ENCODE peak calls at places on chromosomes 1 and 21, in nine cellular contexts. One of them, this sample, is unnamed.

GRCh38 chr21:43884012-43884860 is 19.2 kb downstream of the AGPAT3 start:
- DNase-seq in spleen: peak; percentile 57
- DNase-seq in stomach: peak; percentile 61
- DNase-seq in tibial nerve: no peak
- DNase-seq in IMR-90: no peak
- DNase-seq in sigmoid colon: no peak
- DNase-seq in ovary: no peak
- DNase-seq in breast epithelium: peak; percentile 50
- DNase-seq in A549: peak; percentile 20
- DNase-seq in this sample: no peak

GRCh38 chr1:24639094-24639493 is 4.0 kb upstream of the SRRM1 start:
- DNase-seq in breast epithelium: no peak
- DNase-seq in spleen: no peak
- DNase-seq in stomach: no peak
- DNase-seq in ovary: no peak
- DNase-seq in IMR-90: no peak
- DNase-seq in sigmoid colon: no peak
- DNase-seq in tibial nerve: no peak
- DNase-seq in A549: no peak
- DNase-seq in this sample: no peak

GRCh38 chr1:180157576-180158057 is 2.9 kb downstream of the QSOX1 start:
- DNase-seq in breast epithelium: no peak
- DNase-seq in stomach: peak; percentile 68
- DNase-seq in sigmoid colon: no peak
- DNase-seq in IMR-90: no peak
- DNase-seq in ovary: no peak
- DNase-seq in tibial nerve: no peak
- DNase-seq in A549: no peak
- DNase-seq in spleen: no peak
- DNase-seq in this sample: no peak

GRCh38 chr1:156750932-156751723 is at the start of gene HDGF:
- DNase-seq in A549: peak; percentile 35
- DNase-seq in IMR-90: no peak
- DNase-seq in tibial nerve: peak; percentile 32
- DNase-seq in stomach: peak; percentile 48
- DNase-seq in sigmoid colon: peak; percentile 85
- DNase-seq in spleen: peak; percentile 92
- DNase-seq in ovary: peak; percentile 74
- DNase-seq in breast epithelium: peak; percentile 55
- DNase-seq in this sample: no peak

GRCh38 chr1:39623053-39623452 is 16.4 kb downstream of the HEYL start:
- DNase-seq in stomach: no peak
- DNase-seq in sigmoid colon: no peak
- DNase-seq in spleen: no peak
- DNase-seq in tibial nerve: no peak
- DNase-seq in IMR-90: no peak
- DNase-seq in A549: no peak
- DNase-seq in breast epithelium: no peak
- DNase-seq in ovary: no peak
- DNase-seq in this sample: no peak

GRCh38 chr21:36643374-36644250 is 55.3 kb upstream of the SIM2 start:
- DNase-seq in spleen: no peak
- DNase-seq in breast epithelium: no peak
- DNase-seq in ovary: no peak
- DNase-seq in IMR-90: no peak
- DNase-seq in stomach: no peak
- DNase-seq in tibial nerve: no peak
- DNase-seq in A549: no peak
- DNase-seq in sigmoid colon: no peak
- DNase-seq in this sample: no peak

GRCh38 chr1:41791667-41792484 is 126.8 kb downstream of the HIVEP3 start:
- DNase-seq in tibial nerve: no peak
- DNase-seq in spleen: no peak
- DNase-seq in ovary: no peak
- DNase-seq in stomach: no peak
- DNase-seq in breast epithelium: no peak
- DNase-seq in A549: no peak
- DNase-seq in IMR-90: no peak
- DNase-seq in sigmoid colon: no peak
- DNase-seq in this sample: no peak

GRCh38 chr1:31771891-31772668 is 7.9 kb upstream of the ADGRB2 start:
- DNase-seq in stomach: no peak
- DNase-seq in IMR-90: peak; percentile 27
- DNase-seq in A549: no peak
- DNase-seq in breast epithelium: no peak
- DNase-seq in ovary: no peak
- DNase-seq in spleen: no peak
- DNase-seq in sigmoid colon: no peak
- DNase-seq in tibial nerve: no peak
- DNase-seq in this sample: no peak

GRCh38 chr1:10625554-10625953 is 150.8 kb downstream of the PEX14 start:
- DNase-seq in breast epithelium: no peak
- DNase-seq in A549: no peak
- DNase-seq in sigmoid colon: peak; percentile 52
- DNase-seq in IMR-90: no peak
- DNase-seq in spleen: peak; percentile 33
- DNase-seq in ovary: no peak
- DNase-seq in tibial nerve: no peak
- DNase-seq in stomach: no peak
- DNase-seq in this sample: no peak

GRCh38 chr1:10625076-10625475 is 150.3 kb downstream of the PEX14 start:
- DNase-seq in stomach: no peak
- DNase-seq in ovary: no peak
- DNase-seq in A549: no peak
- DNase-seq in breast epithelium: no peak
- DNase-seq in tibial nerve: no peak
- DNase-seq in IMR-90: no peak
- DNase-seq in spleen: peak; percentile 38
- DNase-seq in sigmoid colon: peak; percentile 40
- DNase-seq in this sample: no peak

GRCh38 chr1:10626011-10626731 is 151.4 kb downstream of the PEX14 start:
- DNase-seq in IMR-90: no peak
- DNase-seq in sigmoid colon: peak; percentile 48
- DNase-seq in tibial nerve: no peak
- DNase-seq in breast epithelium: no peak
- DNase-seq in spleen: peak; percentile 46
- DNase-seq in A549: no peak
- DNase-seq in stomach: no peak
- DNase-seq in ovary: no peak
- DNase-seq in this sample: no peak

GRCh38 chr1:10628685-10629084 is 153.9 kb downstream of the PEX14 start:
- DNase-seq in spleen: no peak
- DNase-seq in ovary: peak; percentile 71
- DNase-seq in stomach: peak; percentile 93
- DNase-seq in tibial nerve: peak; percentile 55
- DNase-seq in breast epithelium: peak; percentile 64
- DNase-seq in A549: no peak
- DNase-seq in IMR-90: peak; percentile 40
- DNase-seq in sigmoid colon: peak; percentile 88
- DNase-seq in this sample: no peak

DNA sequence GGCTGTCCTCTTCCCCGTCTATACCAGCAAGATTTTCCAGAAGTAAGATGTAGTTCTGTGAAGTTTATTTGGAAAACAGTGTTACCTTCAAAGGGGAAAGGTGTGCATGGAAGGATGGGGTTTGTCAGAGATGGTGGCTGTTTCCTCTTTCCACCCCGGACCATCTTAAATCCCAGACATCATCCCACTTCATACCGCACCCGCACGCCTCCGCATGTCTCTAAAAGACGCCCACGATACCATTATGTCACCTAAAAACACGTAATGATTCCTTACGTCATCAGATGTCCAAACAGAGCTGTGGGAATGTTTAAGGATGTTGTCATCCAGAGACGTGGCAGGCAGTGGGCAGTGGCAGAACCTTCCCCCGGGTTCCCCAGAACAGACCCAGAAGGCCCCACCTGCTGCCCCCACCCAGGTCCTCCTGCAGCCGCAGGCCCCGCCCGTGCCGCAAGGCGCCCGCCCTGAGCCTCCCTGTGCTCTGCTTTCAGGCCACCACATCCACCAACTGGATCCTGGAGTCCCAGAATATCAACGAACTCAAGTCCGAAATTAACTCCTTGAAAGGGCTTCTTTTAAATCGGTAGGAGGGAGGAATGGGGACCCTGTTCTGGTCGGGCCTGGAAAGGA is 152.1 kb downstream of the PEX14 start:
- DNase-seq in stomach: no peak
- DNase-seq in IMR-90: peak; percentile 6
- DNase-seq in breast epithelium: no peak
- DNase-seq in sigmoid colon: peak; percentile 45
- DNase-seq in tibial nerve: no peak
- DNase-seq in spleen: peak; percentile 56
- DNase-seq in ovary: no peak
- DNase-seq in A549: no peak
- DNase-seq in this sample: no peak
- TF ChIP-seq CTCF in stomach: no peak
- TF ChIP-seq CTCF in IMR-90: no peak
- TF ChIP-seq CTCF in breast epithelium: no peak
- TF ChIP-seq CTCF in sigmoid colon: no peak
- TF ChIP-seq CTCF in tibial nerve: no peak
- TF ChIP-seq CTCF in spleen: no peak
- TF ChIP-seq CTCF in ovary: no peak
- TF ChIP-seq CTCF in A549: no peak
- TF ChIP-seq CTCF in this sample: no peak

GRCh38 chr1:63921357-63921756 is 147.5 kb downstream of the ROR1 start:
- DNase-seq in stomach: peak; percentile 36
- DNase-seq in breast epithelium: no peak
- DNase-seq in sigmoid colon: no peak
- DNase-seq in ovary: no peak
- DNase-seq in spleen: no peak
- DNase-seq in A549: no peak
- DNase-seq in IMR-90: no peak
- DNase-seq in tibial nerve: no peak
- DNase-seq in this sample: no peak

GRCh38 chr1:63920154-63921117 is 146.6 kb downstream of the ROR1 start:
- DNase-seq in stomach: no peak
- DNase-seq in breast epithelium: no peak
- DNase-seq in IMR-90: peak; percentile 89
- DNase-seq in sigmoid colon: no peak
- DNase-seq in spleen: no peak
- DNase-seq in tibial nerve: no peak
- DNase-seq in ovary: no peak
- DNase-seq in A549: peak; percentile 80
- DNase-seq in this sample: no peak

GRCh38 chr1:63917571-63918394 is 144.0 kb downstream of the ROR1 start:
- DNase-seq in IMR-90: peak; percentile 21
- DNase-seq in breast epithelium: no peak
- DNase-seq in sigmoid colon: no peak
- DNase-seq in spleen: no peak
- DNase-seq in ovary: no peak
- DNase-seq in stomach: no peak
- DNase-seq in tibial nerve: no peak
- DNase-seq in A549: peak; percentile 51
- DNase-seq in this sample: no peak

GRCh38 chr1:63916485-63917360 is 142.9 kb downstream of the ROR1 start:
- DNase-seq in stomach: peak; percentile 55
- DNase-seq in breast epithelium: no peak
- DNase-seq in sigmoid colon: no peak
- DNase-seq in tibial nerve: no peak
- DNase-seq in spleen: no peak
- DNase-seq in A549: no peak
- DNase-seq in IMR-90: no peak
- DNase-seq in ovary: no peak
- DNase-seq in this sample: no peak

DNA sequence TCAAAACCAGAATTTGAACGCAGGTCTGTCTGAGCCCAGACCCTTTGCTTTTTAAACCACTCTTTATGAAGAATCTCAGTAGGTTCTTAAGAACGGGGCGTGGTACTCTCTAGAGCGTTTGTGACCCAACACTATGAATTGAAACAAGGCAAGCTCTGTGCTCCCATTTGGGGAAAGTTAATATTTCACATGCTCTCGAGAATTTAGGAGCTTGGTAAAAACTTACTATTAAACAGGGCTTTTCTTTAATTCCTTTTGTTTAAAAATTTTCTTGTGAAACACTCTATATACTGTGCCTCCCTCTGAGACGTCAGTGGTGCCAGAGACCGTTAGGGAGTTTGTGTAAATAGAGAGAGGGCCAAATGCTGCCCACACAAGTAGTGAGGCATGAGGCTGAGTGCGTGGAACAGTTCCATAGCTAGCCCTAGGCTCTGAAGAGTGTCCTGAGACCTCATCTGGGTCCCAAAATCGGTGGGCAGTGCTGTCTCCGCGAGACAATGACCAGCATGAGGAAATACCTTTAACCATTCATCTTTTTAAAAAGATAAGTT is 144.7 kb downstream of the ROR1 start:
- DNase-seq in A549: no peak
- DNase-seq in ovary: no peak
- DNase-seq in IMR-90: no peak
- DNase-seq in stomach: no peak
- DNase-seq in breast epithelium: no peak
- DNase-seq in spleen: no peak
- DNase-seq in tibial nerve: no peak
- DNase-seq in sigmoid colon: no peak
- DNase-seq in this sample: no peak
- H3K4me1 ChIP-seq in A549: peaks cover 90% of the 10 kb centered on the region
- H3K4me1 ChIP-seq in ovary: no peaks in the 10 kb centered on the region
- H3K4me1 ChIP-seq in IMR-90: peaks cover 12% of the 10 kb centered on the region
- H3K4me1 ChIP-seq in stomach: peaks cover 20% of the 10 kb centered on the region
- H3K4me1 ChIP-seq in breast epithelium: no peaks in the 10 kb centered on the region
- H3K4me1 ChIP-seq in spleen: no peaks in the 10 kb centered on the region
- H3K4me1 ChIP-seq in tibial nerve: peaks cover 16% of the 10 kb centered on the region
- H3K4me1 ChIP-seq in sigmoid colon: peaks cover 46% of the 10 kb centered on the region
- H3K4me1 ChIP-seq in this sample: no peaks in the 10 kb centered on the region

GRCh38 chr1:92017656-92018055 is 12.1 kb upstream of the EPHX4 start:
- DNase-seq in stomach: no peak
- DNase-seq in spleen: no peak
- DNase-seq in ovary: no peak
- DNase-seq in sigmoid colon: no peak
- DNase-seq in breast epithelium: no peak
- DNase-seq in IMR-90: no peak
- DNase-seq in tibial nerve: no peak
- DNase-seq in A549: no peak
- DNase-seq in this sample: no peak

GRCh38 chr1:92013923-92014322 is 15.9 kb upstream of the EPHX4 start:
- DNase-seq in A549: no peak
- DNase-seq in IMR-90: no peak
- DNase-seq in sigmoid colon: no peak
- DNase-seq in tibial nerve: no peak
- DNase-seq in stomach: no peak
- DNase-seq in spleen: no peak
- DNase-seq in breast epithelium: no peak
- DNase-seq in ovary: no peak
- DNase-seq in this sample: no peak

GRCh38 chr1:92016720-92017316 is 13.0 kb upstream of the EPHX4 start:
- DNase-seq in tibial nerve: no peak
- DNase-seq in ovary: no peak
- DNase-seq in breast epithelium: no peak
- DNase-seq in A549: no peak
- DNase-seq in IMR-90: no peak
- DNase-seq in spleen: no peak
- DNase-seq in stomach: no peak
- DNase-seq in sigmoid colon: no peak
- DNase-seq in this sample: no peak
- TF ChIP-seq POLR2A in tibial nerve: no peak
- TF ChIP-seq POLR2A in ovary: no peak
- TF ChIP-seq POLR2A in breast epithelium: no peak
- TF ChIP-seq POLR2A in A549: no peak
- TF ChIP-seq POLR2A in IMR-90: no peak
- TF ChIP-seq POLR2A in spleen: no peak
- TF ChIP-seq POLR2A in stomach: no peak
- TF ChIP-seq POLR2A in sigmoid colon: no peak
- TF ChIP-seq POLR2A in this sample: no peak

GRCh38 chr1:231847612-231848390 is 221.2 kb downstream of the DISC1 start:
- DNase-seq in ovary: no peak
- DNase-seq in breast epithelium: peak; percentile 65
- DNase-seq in tibial nerve: no peak
- DNase-seq in stomach: no peak
- DNase-seq in A549: no peak
- DNase-seq in IMR-90: no peak
- DNase-seq in spleen: no peak
- DNase-seq in sigmoid colon: no peak
- DNase-seq in this sample: no peak

GRCh38 chr1:231850786-231851185 is 224.2 kb downstream of the DISC1 start:
- DNase-seq in A549: no peak
- DNase-seq in breast epithelium: no peak
- DNase-seq in ovary: no peak
- DNase-seq in tibial nerve: no peak
- DNase-seq in sigmoid colon: no peak
- DNase-seq in stomach: no peak
- DNase-seq in IMR-90: no peak
- DNase-seq in spleen: no peak
- DNase-seq in this sample: no peak

GRCh38 chr1:231839999-231840398 is 213.4 kb downstream of the DISC1 start:
- DNase-seq in ovary: no peak
- DNase-seq in stomach: no peak
- DNase-seq in sigmoid colon: no peak
- DNase-seq in tibial nerve: no peak
- DNase-seq in A549: no peak
- DNase-seq in spleen: no peak
- DNase-seq in IMR-90: no peak
- DNase-seq in breast epithelium: no peak
- DNase-seq in this sample: no peak

GRCh38 chr1:231841616-231842344 is 215.2 kb downstream of the DISC1 start:
- DNase-seq in breast epithelium: no peak
- DNase-seq in A549: peak; percentile 53
- DNase-seq in IMR-90: peak; percentile 41
- DNase-seq in ovary: no peak
- DNase-seq in stomach: no peak
- DNase-seq in spleen: no peak
- DNase-seq in sigmoid colon: no peak
- DNase-seq in tibial nerve: no peak
- DNase-seq in this sample: no peak

DNA sequence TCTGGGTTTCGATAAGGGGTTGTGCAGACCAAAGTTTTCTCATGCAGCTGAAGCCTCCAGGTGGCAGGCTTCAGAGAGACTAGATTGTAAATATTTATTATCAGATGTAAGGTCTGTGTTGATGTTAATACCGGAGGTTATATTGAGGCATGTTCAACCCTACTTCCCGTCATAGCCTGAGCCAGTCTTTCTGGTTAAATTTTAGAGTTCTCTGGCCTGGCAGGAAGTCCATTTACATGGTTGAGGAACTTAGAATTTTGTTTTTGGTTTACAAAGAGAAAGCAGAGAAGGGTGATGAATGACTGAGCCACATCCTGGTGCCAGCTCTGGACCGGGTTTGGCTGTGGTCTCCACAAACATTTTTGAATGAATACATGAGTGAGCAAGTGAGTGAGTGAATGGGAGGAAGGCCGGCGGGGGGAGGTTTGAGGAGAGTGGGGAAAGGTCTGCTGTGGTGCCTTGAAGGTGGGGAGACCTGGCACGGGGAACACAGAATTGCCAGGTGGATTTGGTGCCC is 218.5 kb downstream of the DISC1 start:
- DNase-seq in sigmoid colon: no peak
- DNase-seq in breast epithelium: no peak
- DNase-seq in A549: no peak
- DNase-seq in spleen: no peak
- DNase-seq in IMR-90: peak; percentile 61
- DNase-seq in tibial nerve: no peak
- DNase-seq in ovary: no peak
- DNase-seq in stomach: no peak
- DNase-seq in this sample: no peak
- TF ChIP-seq CTCF in sigmoid colon: no peak
- TF ChIP-seq CTCF in breast epithelium: no peak
- TF ChIP-seq CTCF in A549: peak; percentile 8
- TF ChIP-seq CTCF in spleen: no peak
- TF ChIP-seq CTCF in IMR-90: no peak
- TF ChIP-seq CTCF in tibial nerve: no peak
- TF ChIP-seq CTCF in ovary: no peak
- TF ChIP-seq CTCF in stomach: no peak
- TF ChIP-seq CTCF in this sample: no peak